ENCODE peak calls at places on chromosomes 11 and 22, in eight cellular contexts. X is OCI-LY7; Z is endodermal cell; K is ovary; G is right atrium auricular region; B is breast epithelium; C is effector memory CD4-positive, alpha-beta T cell; R is sigmoid colon. Q is an unnamed sample.

GRCh38 chr11:14189874-14190273 is 169.1 kb downstream of the RRAS2 start:
- DNase-seq in R (peak; percentile 82), C (no peak), Z (no peak), B (peak; percentile 44), X (no peak), G (peak; percentile 88), K (no peak), Q (no peak)

GRCh38 chr11:31826530-31827438 is 15.7 kb upstream of the PAX6 start:
- DNase-seq in R (no peak), K (no peak), G (no peak), Z (peak; percentile 78), X (no peak), C (no peak), B (no peak), Q (no peak)

GRCh38 chr11:100445231-100445735 is 241.8 kb upstream of the ARHGAP42 start:
- DNase-seq in R (no peak), G (no peak), Z (no peak), C (no peak), X (no peak), K (no peak), B (no peak), Q (no peak)

GRCh38 chr11:71146846-71147245 is 105.5 kb downstream of the SHANK2 start:
- DNase-seq in Z (no peak), B (no peak), C (no peak), G (no peak), R (no peak), K (no peak), X (no peak), Q (no peak)

GRCh38 chr11:132822294-132822693 is 710.0 kb downstream of the OPCML start:
- DNase-seq in X (no peak), R (no peak), B (no peak), Z (no peak), G (no peak), C (no peak), K (no peak), Q (no peak)

GRCh38 chr22:19495562-19496323 is 16.0 kb downstream of the CDC45 start:
- DNase-seq in Z (no peak), K (no peak), X (peak; percentile 40), B (no peak), C (no peak), R (no peak), G (no peak), Q (no peak)

GRCh38 chr11:73141031-73141308 is 1.1 kb downstream of the FCHSD2 start:
- DNase-seq in G (no peak), R (no peak), K (no peak), Z (no peak), B (no peak), C (no peak), X (peak; percentile 35), Q (no peak)

GRCh38 chr11:72295471-72295870 is 51.5 kb upstream of the PHOX2A start:
- DNase-seq in X (no peak), G (no peak), R (no peak), B (peak; percentile 3), C (no peak), Z (peak; percentile 36), K (no peak), Q (no peak)

GRCh38 chr11:134014502-134014901 is 54.4 kb upstream of the JAM3 start:
- DNase-seq in B (no peak), K (no peak), C (no peak), R (no peak), X (no peak), Z (peak; percentile 84), G (no peak), Q (no peak)

GRCh38 chr22:41177040-41177625 is 28.0 kb upstream of the L3MBTL2 start:
- DNase-seq in R (no peak), G (no peak), B (no peak), Z (no peak), K (peak; percentile 46), X (no peak), C (no peak), Q (no peak)

GRCh38 chr11:130103296-130103814 is 33.7 kb downstream of the APLP2 start:
- DNase-seq in R (no peak), K (no peak), X (no peak), C (no peak), B (no peak), G (no peak), Z (no peak), Q (no peak)

GRCh38 chr11:72234920-72235319 is 9.1 kb downstream of the PHOX2A start:
- DNase-seq in X (no peak), Z (no peak), C (no peak), G (no peak), K (no peak), R (peak; percentile 48), B (peak; percentile 8), Q (no peak)

GRCh38 chr11:111585371-111585770 is 16.9 kb upstream of the SIK2 start:
- DNase-seq in R (no peak), K (no peak), X (no peak), Z (no peak), B (no peak), G (no peak), C (no peak), Q (no peak)

GRCh38 chr22:29887358-29887757 is 4.4 kb downstream of the MTMR3 start:
- DNase-seq in K (no peak), X (no peak), G (no peak), C (no peak), B (no peak), R (no peak), Z (no peak), Q (no peak)
- H3K4me1 ChIP-seq in K (peaks cover 18% of the 10 kb centered on the region), X (peaks cover 5% of the 10 kb centered on the region), G (peaks cover 53% of the 10 kb centered on the region), C (peaks cover 7% of the 10 kb centered on the region), B (no peaks in the 10 kb centered on the region), R (no peaks in the 10 kb centered on the region), Z (no peaks in the 10 kb centered on the region), Q (peaks cover 2% of the 10 kb centered on the region)

GRCh38 chr22:40044870-40045834 is 50.4 kb downstream of the FAM83F start:
- DNase-seq in R (peak; percentile 72), C (peak; percentile 75), B (no peak), Z (peak; percentile 84), G (no peak), K (peak; percentile 63), X (peak; percentile 89), Q (no peak)

GRCh38 chr22:40043793-40044101 is 49.0 kb downstream of the FAM83F start:
- DNase-seq in C (no peak), G (no peak), Z (no peak), R (no peak), X (no peak), B (no peak), K (no peak), Q (no peak)

GRCh38 chr22:40043086-40043485 is 48.3 kb downstream of the FAM83F start:
- DNase-seq in C (no peak), G (peak; percentile 66), R (peak; percentile 76), X (no peak), B (peak; percentile 85), Z (no peak), K (peak; percentile 43), Q (no peak)

GRCh38 chr22:40044102-40044869 is 49.5 kb downstream of the FAM83F start:
- DNase-seq in R (peak; percentile 99), Z (peak; percentile 99), K (peak; percentile 96), B (peak; percentile 99), G (peak; percentile 99), C (peak; percentile 97), X (peak; percentile 100), Q (peak; percentile 96)

GRCh38 chr22:40046126-40046525 is 51.4 kb downstream of the FAM83F start:
- DNase-seq in C (no peak), K (no peak), B (no peak), G (no peak), Z (no peak), X (peak; percentile 23), R (no peak), Q (no peak)
- H3K4me3 ChIP-seq in C (peak overlapping the region; percentile 71), K (no peak overlapping the region), B (peak overlapping the region; percentile 76), G (no peak overlapping the region), Z (peak overlapping the region; percentile 89), X (peak overlapping the region; percentile 97), R (no peak overlapping the region), Q (peak overlapping the region; percentile 54)

GRCh38 chr11:62852523-62853188 is 13.3 kb upstream of the WDR74 start:
- DNase-seq in R (no peak), K (no peak), B (no peak), X (no peak), C (no peak), G (no peak), Z (no peak), Q (no peak)
- H3K4me1 ChIP-seq in R (no peaks in the 10 kb centered on the region), K (peaks cover 6% of the 10 kb centered on the region), B (no peaks in the 10 kb centered on the region), X (peaks cover 30% of the 10 kb centered on the region), C (peaks cover 35% of the 10 kb centered on the region), G (peaks cover 32% of the 10 kb centered on the region), Z (peaks cover 5% of the 10 kb centered on the region), Q (peaks cover 17% of the 10 kb centered on the region)

DNA sequence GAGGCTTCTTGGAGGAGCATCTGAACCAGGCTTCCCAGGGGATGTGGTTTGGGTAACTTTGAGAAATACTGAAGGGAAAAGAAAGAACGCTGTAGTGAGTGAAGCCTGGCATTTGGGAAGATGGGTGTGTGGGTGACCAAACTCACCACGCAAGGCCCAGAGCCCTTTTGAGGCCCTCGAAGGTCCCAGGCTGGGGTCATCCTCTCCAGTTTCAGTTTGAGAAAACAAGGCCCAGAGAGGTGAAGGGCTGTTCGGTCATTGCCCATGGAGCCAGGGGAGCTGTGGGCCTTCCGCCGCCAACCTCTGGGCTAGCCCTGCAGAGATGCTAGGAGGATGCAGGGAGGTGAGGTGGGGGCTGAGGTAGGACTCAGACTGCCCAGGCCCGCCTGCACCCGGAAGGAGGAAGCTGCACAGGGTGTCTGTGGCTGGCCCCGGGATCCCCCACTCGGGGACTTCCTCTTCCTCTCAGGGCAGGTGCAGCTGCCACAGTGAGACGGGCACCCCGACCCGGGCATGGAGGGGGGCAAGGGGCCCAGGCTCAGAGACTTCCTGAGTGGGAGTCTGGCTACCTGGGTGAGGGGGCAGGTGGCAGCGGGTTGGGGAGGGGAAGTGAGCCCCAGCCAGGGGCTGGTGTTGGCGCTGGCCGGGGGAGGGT is at the start of gene CCDC88B:
- DNase-seq in K (peak; percentile 21), G (no peak), R (no peak), B (no peak), C (peak; percentile 85), X (peak; percentile 92), Z (no peak), Q (peak; percentile 58)
- H3K4me3 ChIP-seq in K (no peak within 1 kb of the TSS), G (peak within 1 kb of the TSS; percentile 13), R (no peak within 1 kb of the TSS), B (peak within 1 kb of the TSS; percentile 30), C (peak within 1 kb of the TSS; percentile 74), X (peak within 1 kb of the TSS; percentile 74), Z (no peak within 1 kb of the TSS), Q (no peak within 1 kb of the TSS)

GRCh38 chr11:64851831-64852337 is 7.4 kb upstream of the CDC42BPG start:
- DNase-seq in G (no peak), R (no peak), K (no peak), X (peak; percentile 57), B (no peak), C (no peak), Z (no peak), Q (no peak)
- H3K4me1 ChIP-seq in G (peaks cover 98% of the 10 kb centered on the region), R (no peaks in the 10 kb centered on the region), K (peaks cover 14% of the 10 kb centered on the region), X (peaks cover 93% of the 10 kb centered on the region), B (peaks cover 25% of the 10 kb centered on the region), C (peaks cover 86% of the 10 kb centered on the region), Z (no peaks in the 10 kb centered on the region), Q (peaks cover 31% of the 10 kb centered on the region)

DNA sequence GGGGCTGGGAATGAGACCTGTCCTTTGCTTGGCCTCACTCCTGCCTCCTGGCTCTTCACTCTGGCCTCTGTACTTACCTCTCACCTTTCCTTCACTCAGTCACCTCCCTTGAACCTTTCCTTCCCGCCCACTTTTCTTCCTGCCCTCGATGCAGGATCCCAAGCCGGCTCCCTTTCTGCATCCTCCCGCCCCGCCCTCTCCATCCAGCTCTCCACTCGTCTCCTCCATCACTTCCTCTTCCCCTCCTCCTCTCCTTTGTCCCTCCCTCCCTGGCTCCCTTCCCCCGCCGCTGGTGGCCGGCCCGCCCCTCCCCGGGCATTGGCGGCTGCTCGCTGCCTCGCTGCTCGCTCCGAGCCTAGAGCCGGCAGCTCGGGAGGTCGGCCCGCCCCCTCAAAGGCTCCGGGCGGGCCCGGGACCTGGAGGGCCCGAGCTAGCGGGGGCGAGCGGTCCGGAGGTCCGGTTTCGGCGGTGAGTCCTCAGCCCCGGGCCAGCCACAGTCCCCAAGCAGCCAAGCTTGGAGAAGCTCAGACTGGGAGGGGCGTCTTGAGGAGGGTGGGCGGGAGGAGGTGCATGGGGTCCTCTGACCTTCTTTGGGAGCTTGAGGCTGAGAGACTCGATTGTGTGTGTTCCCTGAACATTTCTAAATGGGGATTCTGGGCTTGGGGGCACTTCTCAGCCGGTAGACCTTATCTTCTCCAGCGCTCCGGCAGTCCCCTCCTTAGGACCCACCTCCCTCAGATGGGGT is 13.8 kb downstream of the PHLDB1 start:
- DNase-seq in K (peak; percentile 93), X (no peak), C (no peak), B (peak; percentile 90), R (peak; percentile 96), G (peak; percentile 85), Z (peak; percentile 97), Q (peak; percentile 92)
- H3K4me3 ChIP-seq in K (peak overlapping the region; percentile 38), X (no peak overlapping the region), C (peak overlapping the region; percentile 24), B (peak overlapping the region; percentile 56), R (peak overlapping the region; percentile 58), G (peak overlapping the region; percentile 56), Z (peak overlapping the region; percentile 83), Q (peak overlapping the region; percentile 66)